ENCODE peak calls at places on chromosomes 12 and 14, in four cellular contexts. G is lung, V is fibroblast of the conjunctiva, N is A673. E is an unnamed sample.

GRCh38 chr14:51852541-51852940 is 7.9 kb upstream of the GNG2 start:
- DNase-seq in G (no peak), V (no peak), N (no peak), E (no peak)

GRCh38 chr12:93883436-93884154 is 206.4 kb downstream of the CRADD start:
- DNase-seq in G (no peak), V (no peak), N (no peak), E (no peak)

GRCh38 chr14:81264011-81264410 is 43.3 kb upstream of the GTF2A1 start:
- DNase-seq in G (no peak), V (no peak), N (no peak), E (no peak)

GRCh38 chr12:119208626-119209061 is 29.9 kb downstream of the HSPB8 start:
- DNase-seq in G (peak), V (peak), N (no peak), E (peak)

GRCh38 chr12:58470266-58471010 is 449.9 kb downstream of the LRIG3 start:
- DNase-seq in G (no peak), V (no peak), N (no peak), E (no peak)

GRCh38 chr12:75917704-75918103 is 113.9 kb downstream of the PHLDA1 start:
- DNase-seq in G (no peak), V (no peak), N (no peak), E (no peak)

GRCh38 chr14:59583755-59584154 is 7.1 kb upstream of the CCDC175 start:
- DNase-seq in G (no peak), V (no peak), N (peak), E (no peak)

GRCh38 chr14:93103392-93104080 is 12.2 kb downstream of the ITPK1 start:
- DNase-seq in G (peak), V (no peak), N (no peak), E (no peak)

GRCh38 chr14:93012516-93013367 is 89.8 kb downstream of the CHGA start:
- DNase-seq in G (no peak), V (no peak), N (no peak), E (no peak)

GRCh38 chr12:75011120-75011519 is 198.5 kb downstream of the KCNC2 start:
- DNase-seq in G (no peak), V (no peak), N (peak), E (no peak)

GRCh38 chr14:95308073-95308472 is 11.6 kb downstream of the CLMN start:
- DNase-seq in G (no peak), V (no peak), N (no peak), E (no peak)

GRCh38 chr14:75441731-75442130 is 13.9 kb downstream of the JDP2 start:
- DNase-seq in G (no peak), V (no peak), N (no peak), E (no peak)

GRCh38 chr14:28603606-28604005 is 163.0 kb upstream of the FOXG1 start:
- DNase-seq in G (no peak), V (peak), N (no peak), E (no peak)

GRCh38 chr14:96058606-96059200 is 19.5 kb downstream of the C14orf132 start:
- DNase-seq in G (no peak), V (no peak), N (no peak), E (no peak)

GRCh38 chr12:101097829-101098580 is 112.0 kb downstream of the SLC5A8 start:
- DNase-seq in G (no peak), V (no peak), N (no peak), E (no peak)

GRCh38 chr14:68619805-68620574 is 172.9 kb downstream of the ZFP36L1 start:
- DNase-seq in G (no peak), V (no peak), N (no peak), E (no peak)

GRCh38 chr12:118536306-118536900 is 160.0 kb downstream of the SUDS3 start:
- DNase-seq in G (no peak), V (no peak), N (no peak), E (no peak)

GRCh38 chr12:132535046-132535445 is 45.1 kb downstream of the FBRSL1 start:
- DNase-seq in G (no peak), V (no peak), N (no peak), E (no peak)

GRCh38 chr12:72485017-72485701 is 213.0 kb downstream of the TRHDE start:
- DNase-seq in G (no peak), V (no peak), N (no peak), E (no peak)

GRCh38 chr14:99655521-99655920 is 10.6 kb downstream of the HHIPL1 start:
- DNase-seq in G (no peak), V (no peak), N (no peak), E (no peak)

GRCh38 chr12:3669594-3669993 is 83.3 kb downstream of the CRACR2A start:
- DNase-seq in G (no peak), V (no peak), N (no peak), E (no peak)

GRCh38 chr14:22123188-22123560 is 449.6 kb upstream of the OR4E1 start:
- DNase-seq in G (no peak), V (no peak), N (no peak), E (no peak)

GRCh38 chr12:113422929-113423669 is 919 bp downstream of the SDSL start:
- DNase-seq in G (no peak), V (no peak), N (no peak), E (no peak)

GRCh38 chr14:80390911-80391310 is 179.6 kb upstream of the DIO2 start:
- DNase-seq in G (no peak), V (peak), N (peak), E (no peak)

GRCh38 chr14:74503256-74503972 is 9.8 kb downstream of the ISCA2 start:
- DNase-seq in G (no peak), V (no peak), N (no peak), E (peak)

GRCh38 chr14:98802044-98802443 is 470.0 kb downstream of the BCL11B start:
- DNase-seq in G (no peak), V (no peak), N (no peak), E (no peak)

GRCh38 chr12:80834724-80835123 is 103.0 kb downstream of the LIN7A start:
- DNase-seq in G (no peak), V (no peak), N (no peak), E (no peak)

GRCh38 chr12:31590730-31591307 is at the start of gene DENND5B:
- DNase-seq in G (peak), V (peak), N (peak), E (no peak)

E was measured in ascending aorta.